ENCODE peak calls at places on chromosome 9, in five cellular contexts. V, S, T, K and N are unnamed samples.
A peak's percentile ranks its signal among the peaks of the same experiment; 100 is the strongest.

GRCh38 chr9:17018001-17018491 is 116.8 kb upstream of the CNTLN start:
- DNase-seq in V (no peak), S (no peak), T (no peak), K (no peak), N (peak; percentile 56)

GRCh38 chr9:100150209-100150608 is 51.2 kb downstream of the INVS start:
- DNase-seq in V (no peak), S (no peak), T (no peak), K (no peak), N (no peak)

GRCh38 chr9:19151425-19152159 is 24.3 kb upstream of the PLIN2 start:
- DNase-seq in V (no peak), S (no peak), T (no peak), K (no peak), N (no peak)

GRCh38 chr9:80932181-80932580 is 757.2 kb downstream of the TLE1 start:
- DNase-seq in V (no peak), S (no peak), T (no peak), K (no peak), N (no peak)

GRCh38 chr9:96137666-96138429 is 164.1 kb downstream of the HSD17B3 start:
- DNase-seq in V (no peak), S (no peak), T (no peak), K (no peak), N (no peak)

GRCh38 chr9:26745111-26745510 is 147.5 kb downstream of the CAAP1 start:
- DNase-seq in V (no peak), S (no peak), T (no peak), K (no peak), N (no peak)

GRCh38 chr9:135680091-135680490 is 17.0 kb downstream of the LCN9 start:
- DNase-seq in V (no peak), S (no peak), T (no peak), K (no peak), N (no peak)

GRCh38 chr9:76321185-76321828 is 72.9 kb downstream of the RFK start:
- DNase-seq in V (no peak), S (no peak), T (no peak), K (no peak), N (no peak)

GRCh38 chr9:37944671-37945481 is 40.9 kb upstream of the SLC25A51 start:
- DNase-seq in V (no peak), S (no peak), T (no peak), K (no peak), N (no peak)

GRCh38 chr9:82021198-82021597 is 32.6 kb downstream of the SPATA31D1 start:
- DNase-seq in V (no peak), S (no peak), T (no peak), K (no peak), N (no peak)

GRCh38 chr9:95373765-95374435 is 56.4 kb upstream of the FANCC start:
- DNase-seq in V (no peak), S (no peak), T (no peak), K (no peak), N (no peak)

GRCh38 chr9:70069734-70070133 is 26.1 kb downstream of the MAMDC2 start:
- DNase-seq in V (no peak), S (no peak), T (no peak), K (no peak), N (no peak)

GRCh38 chr9:37903581-37903830 is 421 bp downstream of the SLC25A51 start:
- DNase-seq in V (peak; percentile 41), S (no peak), T (no peak), K (peak; percentile 58), N (peak; percentile 64)

GRCh38 chr9:69120380-69121154 is 53.5 kb upstream of the TJP2 start:
- DNase-seq in V (no peak), S (no peak), T (no peak), K (peak; percentile 90), N (peak; percentile 97)

GRCh38 chr9:129027685-129028191 is 393 bp downstream of the SH3GLB2 start:
- DNase-seq in V (peak; percentile 54), S (peak; percentile 86), T (peak; percentile 76), K (no peak), N (peak; percentile 74)

GRCh38 chr9:113164536-113165300 is 13.9 kb downstream of the SLC31A2 start:
- DNase-seq in V (no peak), S (no peak), T (no peak), K (no peak), N (peak; percentile 30)

GRCh38 chr9:11933926-11934325 is 759.3 kb upstream of the TYRP1 start:
- DNase-seq in V (no peak), S (no peak), T (no peak), K (no peak), N (no peak)

GRCh38 chr9:14994738-14995137 is 84.5 kb upstream of the FREM1 start:
- DNase-seq in V (no peak), S (no peak), T (peak; percentile 36), K (no peak), N (no peak)

GRCh38 chr9:71814226-71814625 is 45.9 kb upstream of the CEMIP2 start:
- DNase-seq in V (no peak), S (no peak), T (no peak), K (no peak), N (peak; percentile 10)

GRCh38 chr9:115144706-115145105 is 26.7 kb upstream of the TNC start:
- DNase-seq in V (no peak), S (no peak), T (peak; percentile 52), K (no peak), N (no peak)

GRCh38 chr9:113656771-113657670 is 193.5 kb downstream of the RGS3 start:
- DNase-seq in V (no peak), S (no peak), T (no peak), K (no peak), N (no peak)

GRCh38 chr9:75953218-75953617 is 62.7 kb downstream of the PCSK5 start:
- DNase-seq in V (no peak), S (no peak), T (no peak), K (no peak), N (no peak)

GRCh38 chr9:125861405-125862063 is 114.4 kb downstream of the PBX3 start:
- DNase-seq in V (no peak), S (no peak), T (no peak), K (no peak), N (no peak)

GRCh38 chr9:34507556-34507955 is 15.2 kb downstream of the ENHO start:
- DNase-seq in V (no peak), S (no peak), T (no peak), K (no peak), N (no peak)

GRCh38 chr9:306907-307306 is 92.2 kb downstream of the DOCK8 start:
- DNase-seq in V (no peak), S (peak; percentile 56), T (peak; percentile 36), K (peak; percentile 34), N (peak; percentile 11)

GRCh38 chr9:8266861-8267260 is 467.3 kb upstream of the DMAC1 start:
- DNase-seq in V (no peak), S (no peak), T (no peak), K (no peak), N (no peak)

GRCh38 chr9:130694205-130694604 is 625 bp downstream of the EXOSC2 start:
- DNase-seq in V (no peak), S (no peak), T (no peak), K (no peak), N (no peak)

GRCh38 chr9:121837113-121838010 is 185.9 kb downstream of the DAB2IP start:
- DNase-seq in V (no peak), S (no peak), T (no peak), K (no peak), N (peak; percentile 47)

GRCh38 chr9:133429641-133430161 is 7.5 kb downstream of the ADAMTS13 start:
- DNase-seq in V (no peak), S (no peak), T (no peak), K (no peak), N (peak; percentile 56)

GRCh38 chr9:92610470-92611420 is 59.2 kb downstream of the IPPK start:
- DNase-seq in V (no peak), S (no peak), T (no peak), K (no peak), N (no peak)

GRCh38 chr9:111868475-111868874 is 28.1 kb upstream of the UGCG start:
- DNase-seq in V (no peak), S (no peak), T (no peak), K (no peak), N (no peak)

GRCh38 chr9:135544981-135545635 is 818 bp upstream of the OBP2A start:
- DNase-seq in V (no peak), S (no peak), T (no peak), K (no peak), N (no peak)

GRCh38 chr9:126232461-126232860 is 94.2 kb upstream of the MVB12B start:
- DNase-seq in V (no peak), S (no peak), T (no peak), K (no peak), N (no peak)

GRCh38 chr9:78694950-78695349 is 398.0 kb downstream of the PSAT1 start:
- DNase-seq in V (no peak), S (no peak), T (no peak), K (no peak), N (no peak)

GRCh38 chr9:38036359-38037084 is 32.5 kb downstream of the SHB start:
- DNase-seq in V (no peak), S (no peak), T (no peak), K (no peak), N (no peak)